ENCODE peak calls at places on chromosomes 13 and 19, in four cellular contexts. I, D, X and E are unnamed samples.

GRCh38 chr19:46225558-46226004 is 4.0 kb upstream of the IGFL1 start:
- DNase-seq in I (peak), X (no peak), D (no peak), E (peak)

GRCh38 chr13:95614641-95615245 is 29.8 kb downstream of the DZIP1 start:
- DNase-seq in X (no peak), D (no peak), I (no peak), E (no peak)

GRCh38 chr19:41702208-41702651 is 6.2 kb upstream of the CEACAM5 start:
- DNase-seq in D (peak), X (no peak), I (peak), E (peak)

GRCh38 chr19:22528956-22529355 is 105.2 kb upstream of the ZNF492 start:
- DNase-seq in I (no peak), X (no peak), D (no peak), E (no peak)

GRCh38 chr19:35843676-35844481 is 8.4 kb downstream of the NPHS1 start:
- DNase-seq in D (no peak), I (no peak), X (no peak), E (no peak)

GRCh38 chr19:6955082-6955481 is 66.1 kb downstream of the MBD3L2B start:
- DNase-seq in D (no peak), I (no peak), X (no peak), E (no peak)

GRCh38 chr13:44692173-44692713 is 116.1 kb upstream of the TSC22D1 start:
- DNase-seq in X (no peak), D (no peak), I (no peak), E (no peak)

GRCh38 chr19:12527034-12527836 is 24.0 kb downstream of the ZNF564 start:
- DNase-seq in X (no peak), D (no peak), I (peak), E (no peak)

GRCh38 chr19:39031368-39032163 is 783 bp downstream of the FBXO27 start:
- DNase-seq in I (peak), D (peak), X (peak), E (peak)

GRCh38 chr13:101453784-101454201 is 1.3 kb downstream of the ITGBL1 start:
- DNase-seq in I (peak), X (no peak), D (peak), E (no peak)

GRCh38 chr19:2255112-2255845 is 938 bp downstream of the JSRP1 start:
- DNase-seq in X (no peak), I (no peak), D (no peak), E (no peak)

GRCh38 chr19:4518345-4519171 is at the start of gene PLIN4:
- DNase-seq in X (no peak), D (peak), I (peak), E (no peak)

GRCh38 chr19:46925548-46925950 is 64.8 kb downstream of the ARHGAP35 start:
- DNase-seq in I (no peak), D (no peak), X (no peak), E (no peak)